ENCODE peak calls at places on chromosomes 13 and 19, in nine cellular contexts. Q, Y, E, D, T, W, S, P and F are unnamed samples.

GRCh38 chr13:90238433-90238832 is 1109.1 kb upstream of the MIR17HG start:
- DNase-seq in Q (no peak), Y (no peak), E (no peak), D (peak; percentile 26), T (no peak), W (no peak), S (no peak), P (no peak), F (no peak)

GRCh38 chr19:22945560-22945959 is 57.4 kb downstream of the ZNF728 start:
- DNase-seq in Q (no peak), Y (no peak), E (no peak), D (peak; percentile 62), T (no peak), W (no peak), S (no peak), P (no peak), F (no peak)

GRCh38 chr13:46896346-46897138 is at the start of gene HTR2A:
- DNase-seq in Q (peak; percentile 14), Y (peak; percentile 33), E (no peak), D (peak; percentile 12), T (no peak), W (no peak), S (peak; percentile 41), P (peak; percentile 66), F (peak; percentile 81)

GRCh38 chr19:2607712-2608601 is 94.5 kb downstream of the GNG7 start:
- DNase-seq in Q (no peak), Y (no peak), E (no peak), D (no peak), T (peak; percentile 53), W (no peak), S (no peak), P (peak; percentile 65), F (peak; percentile 82)

GRCh38 chr13:40665754-40666057 is 735 bp downstream of the FOXO1 start:
- DNase-seq in Q (no peak), Y (no peak), E (no peak), D (no peak), T (no peak), W (peak; percentile 65), S (no peak), P (no peak), F (no peak)

GRCh38 chr19:53808710-53809125 is 15.4 kb downstream of the NLRP12 start:
- DNase-seq in Q (no peak), Y (no peak), E (peak; percentile 68), D (peak; percentile 87), T (no peak), W (peak; percentile 49), S (no peak), P (no peak), F (no peak)

GRCh38 chr13:27839809-27840467 is 47.7 kb downstream of the GSX1 start:
- DNase-seq in Q (no peak), Y (no peak), E (no peak), D (no peak), T (no peak), W (no peak), S (no peak), P (no peak), F (no peak)

GRCh38 chr19:16614941-16615340 is 13.1 kb downstream of the MED26 start:
- DNase-seq in Q (peak; percentile 37), Y (no peak), E (no peak), D (no peak), T (no peak), W (no peak), S (no peak), P (no peak), F (no peak)

GRCh38 chr13:60583911-60584753 is 187.1 kb downstream of the TDRD3 start:
- DNase-seq in Q (no peak), Y (no peak), E (no peak), D (peak; percentile 91), T (peak; percentile 25), W (no peak), S (no peak), P (no peak), F (no peak)
- H3K4me3 ChIP-seq in Q (no peak overlapping the region), Y (no peak overlapping the region), E (no peak overlapping the region), D (peak overlapping the region; percentile 11), T (no peak overlapping the region), W (no peak overlapping the region), S (peak overlapping the region; percentile 39), P (no peak overlapping the region), F (no peak overlapping the region)

GRCh38 chr19:49492573-49493411 is 3.4 kb upstream of the RPS11 start:
- DNase-seq in Q (no peak), Y (no peak), E (peak; percentile 54), D (peak; percentile 40), T (no peak), W (no peak), S (no peak), P (no peak), F (no peak)
- TF ChIP-seq POLR2AphosphoS5 in Q (no peak), Y (peak; percentile 3), E (peak; percentile 80), D (peak; percentile 91), T (no peak), W (peak; percentile 45), S (peak; percentile 38), P (no peak), F (no peak)

GRCh38 chr19:6392219-6393073 is 518 bp downstream of the GTF2F1 start:
- DNase-seq in Q (no peak), Y (no peak), E (no peak), D (peak; percentile 20), T (no peak), W (no peak), S (no peak), P (no peak), F (no peak)

GRCh38 chr19:6394831-6395230 is 1.9 kb upstream of the GTF2F1 start:
- DNase-seq in Q (no peak), Y (no peak), E (no peak), D (peak; percentile 50), T (no peak), W (no peak), S (no peak), P (no peak), F (no peak)

GRCh38 chr19:6396305-6396704 is 3.3 kb upstream of the GTF2F1 start:
- DNase-seq in Q (no peak), Y (no peak), E (no peak), D (no peak), T (no peak), W (no peak), S (no peak), P (no peak), F (no peak)

GRCh38 chr19:6393982-6394412 is 1.0 kb upstream of the GTF2F1 start:
- DNase-seq in Q (no peak), Y (no peak), E (no peak), D (no peak), T (peak; percentile 76), W (no peak), S (no peak), P (no peak), F (no peak)

DNA sequence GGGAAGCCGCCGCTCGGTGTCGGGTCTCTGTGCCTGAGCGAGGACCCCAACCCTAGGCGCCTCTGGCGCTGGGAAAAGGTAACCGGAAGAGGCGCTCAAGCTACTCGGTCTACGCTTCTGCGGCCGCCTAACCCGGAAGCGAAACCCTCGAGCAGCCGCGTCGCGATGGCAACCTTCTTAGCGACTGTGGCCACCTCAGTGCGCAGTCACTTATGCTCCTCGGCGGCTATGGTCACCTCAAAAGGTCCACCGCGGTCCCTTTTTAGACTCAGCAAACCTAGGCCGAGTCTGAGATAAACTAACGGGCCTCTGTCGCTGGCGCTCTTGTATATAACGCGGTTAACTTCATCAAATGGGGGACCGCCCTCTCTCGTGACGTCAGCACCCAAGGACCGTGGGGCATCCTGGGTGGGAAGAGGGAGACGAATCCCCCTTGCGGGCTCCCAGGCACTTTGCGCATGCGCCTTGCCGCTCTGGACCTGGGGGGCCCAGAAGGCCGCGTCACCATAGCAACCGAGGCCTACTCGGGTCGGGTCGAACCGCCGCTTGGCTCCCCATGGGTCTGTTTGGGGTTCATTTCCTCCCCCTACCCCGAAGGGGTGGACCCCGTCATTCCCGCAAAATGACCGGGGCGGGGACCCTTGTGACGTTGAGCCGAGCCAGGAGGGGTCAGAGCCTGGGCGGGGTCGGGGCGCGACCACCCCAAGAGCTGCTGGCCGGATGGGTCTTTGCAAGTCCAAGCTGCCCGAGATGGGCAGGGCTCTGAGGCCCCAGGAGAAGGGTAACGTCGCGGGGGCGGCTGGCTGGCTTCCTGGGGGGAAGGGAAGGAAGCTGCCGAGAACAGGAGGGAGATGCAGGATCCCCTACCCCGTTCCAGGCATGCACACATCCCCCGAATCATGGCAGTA is at the start of gene GTF2F1:
- DNase-seq in Q (peak; percentile 83), Y (peak; percentile 92), E (peak; percentile 89), D (peak; percentile 97), T (peak; percentile 93), W (peak; percentile 99), S (peak; percentile 89), P (peak; percentile 98), F (peak; percentile 98)
- TF ChIP-seq CTCF in Q (no peak), Y (no peak), E (peak; percentile 54), D (no peak), T (no peak), W (peak; percentile 20), S (no peak), P (no peak), F (no peak)

DNA sequence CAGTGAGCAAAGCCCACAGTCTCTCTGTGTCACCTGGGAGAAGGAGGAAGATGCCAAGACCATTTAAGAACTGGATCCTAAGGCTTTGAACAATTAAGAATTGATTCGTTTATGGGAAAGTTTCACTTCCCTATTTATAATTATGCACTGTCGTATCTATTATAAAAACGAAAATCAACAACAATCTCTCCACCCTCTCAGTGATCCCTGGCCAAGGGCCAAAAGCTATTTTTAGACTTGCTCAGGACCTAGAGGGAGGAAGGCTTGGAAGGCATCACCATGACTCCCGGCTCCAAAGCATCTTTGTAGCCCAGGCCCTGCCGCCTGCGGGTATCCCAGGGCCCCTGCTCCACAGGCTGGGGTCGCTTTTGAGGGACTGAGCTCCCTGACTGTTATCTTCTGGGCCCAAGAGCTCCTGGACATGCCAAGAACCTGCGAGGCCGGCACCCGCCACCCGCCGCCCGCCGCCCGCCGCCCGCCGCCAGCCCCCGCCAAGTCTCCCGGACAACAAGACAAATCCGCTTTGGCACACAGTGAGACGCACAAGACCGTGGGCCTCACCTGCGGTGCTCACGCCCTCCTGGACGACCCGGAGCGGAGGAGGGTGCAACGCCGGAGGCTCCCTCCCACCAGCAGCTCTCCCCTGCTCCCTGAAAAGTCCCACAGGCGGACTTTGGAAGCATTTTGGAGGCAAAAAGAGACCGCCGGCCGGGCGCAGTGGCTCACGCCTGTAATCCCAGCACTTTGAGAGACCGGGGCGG is 1.2 kb downstream of the RHPN2 start:
- DNase-seq in Q (peak; percentile 48), Y (peak; percentile 73), E (no peak), D (peak; percentile 41), T (peak; percentile 78), W (peak; percentile 57), S (no peak), P (no peak), F (no peak)
- H3K4me3 ChIP-seq in Q (peak overlapping the region; percentile 88), Y (peak overlapping the region; percentile 74), E (peak overlapping the region; percentile 96), D (peak overlapping the region; percentile 87), T (peak overlapping the region; percentile 87), W (peak overlapping the region; percentile 53), S (peak overlapping the region; percentile 83), P (peak overlapping the region; percentile 58), F (peak overlapping the region; percentile 54)